ENCODE peak calls at places on chromosomes 13 and 19, in six cellular contexts. U is GM18507; J is activated CD8-positive, alpha-beta memory T cell treated with anti-CD3 and anti-CD28 coated beads for 4 hours; C is stimulated activated CD8-positive, alpha-beta memory T cell treated with anti-CD3 and anti-CD28 coated beads, Interleukin-4, amount 100 ng/mL, for 24 hours; I is fibroblast of pulmonary artery; K is stimulated activated CD4-positive, alpha-beta T cell treated with anti-CD3 and anti-CD28 coated beads, Interleukin-1b, Interleukin-23, amount 100 ng/mL, for 24 hours. X is an unnamed sample.

GRCh38 chr13:43348397-43348796 is 325.0 kb downstream of the DNAJC15 start:
- DNase-seq in U (no peak), J (no peak), C (no peak), I (peak), K (no peak), X (peak)

GRCh38 chr19:8251025-8251472 is 41.9 kb downstream of the CERS4 start:
- DNase-seq in U (no peak), J (no peak), C (no peak), I (peak), K (no peak), X (no peak)

GRCh38 chr19:38049105-38049649 is 142.2 kb downstream of the SIPA1L3 start:
- DNase-seq in U (no peak), J (peak), C (peak), I (peak), K (peak), X (no peak)

GRCh38 chr19:3336680-3337523 is 29.5 kb upstream of the NFIC start:
- DNase-seq in U (no peak), J (no peak), C (no peak), I (peak), K (no peak), X (no peak)

GRCh38 chr13:112722433-112723250 is 32.8 kb downstream of the ATP11A start:
- DNase-seq in U (no peak), J (no peak), C (no peak), I (peak), K (no peak), X (peak)

GRCh38 chr19:8355631-8356402 is 8.1 kb upstream of the ANGPTL4 start:
- DNase-seq in U (no peak), J (no peak), C (no peak), I (peak), K (no peak), X (peak)

GRCh38 chr13:102045713-102046112 is 356.1 kb downstream of the FGF14 start:
- DNase-seq in U (no peak), J (no peak), C (no peak), I (no peak), K (no peak), X (no peak)

GRCh38 chr13:44199627-44200207 is 173.9 kb upstream of the SERP2 start:
- DNase-seq in U (no peak), J (no peak), C (no peak), I (no peak), K (no peak), X (no peak)

GRCh38 chr19:29878973-29879654 is 62.9 kb upstream of the URI1 start:
- DNase-seq in U (no peak), J (no peak), C (no peak), I (peak), K (no peak), X (no peak)

GRCh38 chr19:6252066-6252465 is 27.7 kb downstream of the MLLT1 start:
- DNase-seq in U (no peak), J (no peak), C (no peak), I (no peak), K (no peak), X (no peak)

GRCh38 chr19:29375429-29376093 is 150.2 kb upstream of the VSTM2B start:
- DNase-seq in U (no peak), J (no peak), C (no peak), I (no peak), K (no peak), X (no peak)

GRCh38 chr13:24700539-24700938 is 20.3 kb downstream of the ATP12A start:
- DNase-seq in U (no peak), J (no peak), C (no peak), I (no peak), K (no peak), X (no peak)

GRCh38 chr13:68124437-68125086 is 894.4 kb upstream of the PCDH9 start:
- DNase-seq in U (no peak), J (no peak), C (no peak), I (no peak), K (no peak), X (no peak)